ENCODE peak calls at places on chromosomes 2 and 18, in four cellular contexts. Q is K562, L is A549, Z is HepG2. G is an unnamed sample.

GRCh38 chr2:216796096-216796840 is 63.6 kb downstream of the TNP1 start:
- DNase-seq in Q (no peak), L (no peak), Z (no peak), G (no peak)

GRCh38 chr18:45386256-45386655 is 229.0 kb upstream of the SLC14A2 start:
- DNase-seq in L (peak), Z (peak), Q (peak), G (peak)

GRCh38 chr18:74868461-74868860 is 270.8 kb downstream of the ZNF407 start:
- DNase-seq in Z (no peak), Q (no peak), L (no peak), G (no peak)

GRCh38 chr2:58042486-58042970 is 4.1 kb upstream of the VRK2 start:
- DNase-seq in L (peak), Q (peak), Z (peak), G (peak)

GRCh38 chr2:82182270-82182669 is 1877.7 kb upstream of the LRRTM1 start:
- DNase-seq in L (no peak), Q (no peak), Z (no peak), G (no peak)

GRCh38 chr2:169131587-169132512 is 62.5 kb downstream of the DHRS9 start:
- DNase-seq in Z (peak), Q (peak), L (peak), G (peak)

GRCh38 chr2:20525041-20526035 is 78.5 kb downstream of the RHOB start:
- DNase-seq in Q (no peak), L (peak), Z (peak), G (no peak)

GRCh38 chr2:8547284-8548064 is 134.4 kb upstream of the ID2 start:
- DNase-seq in Z (no peak), Q (no peak), L (no peak), G (no peak)

GRCh38 chr2:206863721-206864120 is 75.6 kb upstream of the CPO start:
- DNase-seq in Z (no peak), L (no peak), Q (no peak), G (no peak)

GRCh38 chr2:180443896-180444295 is 436.8 kb upstream of the CWC22 start:
- DNase-seq in L (no peak), Q (no peak), Z (no peak), G (no peak)

GRCh38 chr2:143451622-143452021 is 322.4 kb downstream of the ARHGAP15 start:
- DNase-seq in L (peak), Z (no peak), Q (no peak), G (no peak)

GRCh38 chr2:19261061-19261460 is 97.4 kb downstream of the OSR1 start:
- DNase-seq in L (no peak), Q (no peak), Z (no peak), G (no peak)

GRCh38 chr2:19251554-19251953 is 106.9 kb downstream of the OSR1 start:
- DNase-seq in L (no peak), Q (no peak), Z (no peak), G (no peak)

GRCh38 chr2:19255481-19255880 is 102.9 kb downstream of the OSR1 start:
- DNase-seq in L (no peak), Z (no peak), Q (no peak), G (no peak)

GRCh38 chr2:19250906-19251305 is 107.5 kb downstream of the OSR1 start:
- DNase-seq in Q (no peak), Z (no peak), L (no peak), G (no peak)

GRCh38 chr2:19256239-19256638 is 102.2 kb downstream of the OSR1 start:
- DNase-seq in Z (no peak), L (peak), Q (no peak), G (peak)
- TF ChIP-seq USF2 in Z (no peak), L (no peak), Q (no peak), G (no peak)

DNA sequence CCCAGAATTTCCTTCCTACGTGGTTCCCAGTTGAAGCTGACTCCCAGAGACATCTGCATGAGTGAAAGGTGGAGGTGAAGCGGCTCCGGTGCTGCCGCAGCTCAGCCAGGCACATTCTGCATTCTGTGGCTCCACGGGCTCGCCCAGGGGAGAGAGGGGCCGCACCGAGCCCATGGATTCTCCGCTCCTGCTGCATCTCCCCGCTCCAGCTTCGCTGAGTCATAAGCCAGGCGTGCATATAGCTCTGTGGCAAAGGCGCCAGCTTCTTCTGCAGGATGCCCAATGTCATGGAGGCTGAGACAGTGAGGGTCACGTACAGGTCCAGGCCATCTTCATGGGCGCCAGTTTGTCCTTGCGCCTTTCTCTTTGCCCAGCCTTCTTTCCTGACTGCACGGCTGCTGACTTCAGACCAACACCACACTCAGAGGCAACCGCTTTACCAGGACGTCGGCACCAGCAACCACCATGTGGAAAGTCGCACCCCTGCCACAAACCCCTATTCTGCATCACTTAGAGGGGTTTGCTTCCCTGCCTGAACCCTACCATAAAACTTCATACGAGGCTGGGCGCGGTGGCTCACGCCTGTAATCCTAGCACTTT is 215.7 kb downstream of the MGAT5 start:
- DNase-seq in L (no peak), Q (no peak), Z (no peak), G (no peak)
- TF ChIP-seq USF2 in L (no peak), Q (no peak), Z (no peak), G (no peak)

GRCh38 chr2:222842517-222843174 is 18.2 kb upstream of the ACSL3 start:
- DNase-seq in L (peak), Q (no peak), Z (peak), G (no peak)
- TF ChIP-seq USF2 in L (peak), Q (no peak), Z (peak), G (no peak)

DNA sequence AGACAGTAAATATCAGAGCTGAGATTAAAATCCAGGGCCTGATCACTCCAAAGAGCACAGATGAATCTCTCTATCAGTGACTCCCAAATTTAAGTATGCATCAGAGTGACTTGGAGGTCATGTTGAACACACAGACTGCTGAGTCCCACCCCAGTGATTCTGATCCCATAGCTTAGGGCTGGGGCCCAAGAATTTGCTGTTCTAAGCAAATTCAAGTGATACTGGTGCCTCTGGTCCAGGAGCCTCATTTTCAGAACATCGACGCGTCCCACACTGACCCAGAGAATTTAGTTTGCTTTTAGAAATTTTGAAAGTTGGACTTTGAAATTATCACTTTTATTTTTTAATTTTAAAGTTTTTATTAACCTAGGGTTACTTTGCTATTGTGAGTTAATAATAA is 72.7 kb upstream of the NETO1 start:
- DNase-seq in Q (no peak), L (no peak), Z (no peak), G (no peak)
- TF ChIP-seq USF2 in Q (no peak), L (no peak), Z (no peak), G (no peak)

GRCh38 chr2:121400206-121400605 is 115.2 kb upstream of the TFCP2L1 start:
- DNase-seq in L (no peak), Z (no peak), Q (no peak), G (no peak)

GRCh38 chr2:121398853-121399252 is 113.9 kb upstream of the TFCP2L1 start:
- DNase-seq in L (no peak), Q (no peak), Z (no peak), G (no peak)
- TF ChIP-seq USF2 in L (no peak), Q (no peak), Z (no peak), G (no peak)